ENCODE peak calls at places on chromosome 1, in nine cellular contexts. W is GM06990; C is activated naive CD4-positive, alpha-beta T cell; X is endothelial cell; M is AG04450; A is NCI-H146; H is left cardiac atrium; O is NCI-H1694 treated with DMSO at 0.1 percent for 48 hours; Q is aorta. Z is an unnamed sample.

GRCh38 chr1:117370071-117370470 is 2.8 kb downstream of the MAN1A2 start:
- DNase-seq in A (no peak), M (no peak), Q (no peak), X (no peak), H (no peak), O (no peak), W (no peak), C (no peak), Z (peak; percentile 42)

GRCh38 chr1:19178734-19179398 is 31.2 kb downstream of the UBR4 start:
- DNase-seq in C (no peak), X (no peak), H (no peak), W (no peak), Q (no peak), M (no peak), O (no peak), A (no peak), Z (no peak)

GRCh38 chr1:233087001-233087881 is 136.8 kb downstream of the NTPCR start:
- DNase-seq in C (no peak), M (no peak), W (no peak), O (no peak), A (no peak), Q (no peak), H (no peak), X (no peak), Z (no peak)

GRCh38 chr1:193539731-193540459 is 353.5 kb upstream of the B3GALT2 start:
- DNase-seq in O (no peak), H (no peak), C (no peak), Q (no peak), X (no peak), M (no peak), A (no peak), W (peak; percentile 19), Z (no peak)

GRCh38 chr1:33713058-33713877 is 150.6 kb upstream of the HMGB4 start:
- DNase-seq in A (no peak), O (no peak), X (no peak), M (no peak), Q (no peak), W (no peak), H (no peak), C (no peak), Z (no peak)

GRCh38 chr1:33275706-33276572 is 19.6 kb downstream of the ZNF362 start:
- DNase-seq in A (no peak), Q (peak; percentile 27), O (no peak), W (no peak), M (no peak), X (no peak), C (no peak), H (no peak), Z (no peak)

GRCh38 chr1:77347646-77348045 is 65.8 kb downstream of the AK5 start:
- DNase-seq in Q (no peak), C (no peak), O (no peak), W (no peak), M (peak; percentile 48), A (peak; percentile 11), X (no peak), H (no peak), Z (peak; percentile 96)

GRCh38 chr1:207890136-207890738 is 20.7 kb downstream of the CD34 start:
- DNase-seq in O (no peak), C (no peak), X (peak; percentile 57), H (peak; percentile 86), M (no peak), A (no peak), W (no peak), Q (peak; percentile 88), Z (peak; percentile 81)

GRCh38 chr1:46472503-46473181 is 17.0 kb upstream of the DMBX1 start:
- DNase-seq in A (no peak), X (no peak), W (no peak), O (no peak), C (no peak), H (no peak), M (no peak), Q (no peak), Z (no peak)